ENCODE peak calls at places on chromosomes 5 and 9, in seven cellular contexts. One of them, this sample, is unnamed.

GRCh38 chr9:94139672-94140417 is 55.6 kb downstream of the PTPDC1 start:
- DNase-seq in RWPE2: peak; percentile 82
- DNase-seq in DND-41: no peak
- DNase-seq in stomach: peak; percentile 82
- DNase-seq in lung: peak; percentile 78
- DNase-seq in tibial nerve: peak; percentile 94
- DNase-seq in GM12865: no peak
- DNase-seq in this sample: peak; percentile 99

GRCh38 chr5:113061851-113062631 is 85.4 kb downstream of the DCP2 start:
- DNase-seq in GM12865: no peak
- DNase-seq in stomach: no peak
- DNase-seq in lung: no peak
- DNase-seq in tibial nerve: no peak
- DNase-seq in RWPE2: no peak
- DNase-seq in DND-41: no peak
- DNase-seq in this sample: peak; percentile 76

GRCh38 chr9:134329886-134330285 is 3.6 kb downstream of the RXRA start:
- DNase-seq in GM12865: no peak
- DNase-seq in lung: no peak
- DNase-seq in RWPE2: no peak
- DNase-seq in tibial nerve: no peak
- DNase-seq in DND-41: no peak
- DNase-seq in stomach: peak; percentile 50
- DNase-seq in this sample: no peak

GRCh38 chr9:73683862-73684591 is 532.4 kb downstream of the ANXA1 start:
- DNase-seq in lung: no peak
- DNase-seq in DND-41: no peak
- DNase-seq in stomach: no peak
- DNase-seq in tibial nerve: no peak
- DNase-seq in GM12865: peak; percentile 53
- DNase-seq in RWPE2: peak; percentile 54
- DNase-seq in this sample: peak; percentile 47

GRCh38 chr5:6568909-6569308 is 63.9 kb downstream of the NSUN2 start:
- DNase-seq in stomach: no peak
- DNase-seq in DND-41: no peak
- DNase-seq in GM12865: no peak
- DNase-seq in RWPE2: no peak
- DNase-seq in lung: no peak
- DNase-seq in tibial nerve: no peak
- DNase-seq in this sample: no peak

GRCh38 chr5:10934789-10935355 is 173.8 kb upstream of the DAP start:
- DNase-seq in tibial nerve: no peak
- DNase-seq in GM12865: no peak
- DNase-seq in lung: no peak
- DNase-seq in stomach: no peak
- DNase-seq in RWPE2: no peak
- DNase-seq in DND-41: no peak
- DNase-seq in this sample: no peak

GRCh38 chr9:523444-523843 is 308.8 kb downstream of the DOCK8 start:
- DNase-seq in DND-41: no peak
- DNase-seq in lung: no peak
- DNase-seq in tibial nerve: no peak
- DNase-seq in RWPE2: no peak
- DNase-seq in stomach: no peak
- DNase-seq in GM12865: no peak
- DNase-seq in this sample: no peak

GRCh38 chr5:156759156-156759555 is 90.9 kb upstream of the PPP1R2B start:
- DNase-seq in GM12865: no peak
- DNase-seq in DND-41: no peak
- DNase-seq in tibial nerve: no peak
- DNase-seq in RWPE2: no peak
- DNase-seq in lung: no peak
- DNase-seq in stomach: no peak
- DNase-seq in this sample: no peak

GRCh38 chr5:99721487-99721886 is 792.7 kb upstream of the CHD1 start:
- DNase-seq in RWPE2: no peak
- DNase-seq in DND-41: no peak
- DNase-seq in lung: no peak
- DNase-seq in GM12865: no peak
- DNase-seq in stomach: no peak
- DNase-seq in tibial nerve: no peak
- DNase-seq in this sample: no peak

GRCh38 chr5:136210259-136210658 is 17.3 kb upstream of the SMIM32 start:
- DNase-seq in tibial nerve: no peak
- DNase-seq in stomach: no peak
- DNase-seq in GM12865: no peak
- DNase-seq in RWPE2: no peak
- DNase-seq in lung: no peak
- DNase-seq in DND-41: no peak
- DNase-seq in this sample: no peak

GRCh38 chr5:138352722-138353549 is 451 bp downstream of the KDM3B start:
- DNase-seq in RWPE2: peak; percentile 71
- DNase-seq in DND-41: peak; percentile 70
- DNase-seq in stomach: peak; percentile 78
- DNase-seq in GM12865: peak; percentile 79
- DNase-seq in lung: peak; percentile 65
- DNase-seq in tibial nerve: peak; percentile 54
- DNase-seq in this sample: peak; percentile 43

GRCh38 chr5:113488645-113489184 is 462 bp upstream of the MCC start:
- DNase-seq in GM12865: no peak
- DNase-seq in RWPE2: no peak
- DNase-seq in stomach: no peak
- DNase-seq in tibial nerve: no peak
- DNase-seq in lung: no peak
- DNase-seq in DND-41: no peak
- DNase-seq in this sample: no peak

GRCh38 chr5:170330568-170331054 is 33.0 kb upstream of the LCP2 start:
- DNase-seq in RWPE2: no peak
- DNase-seq in lung: no peak
- DNase-seq in stomach: no peak
- DNase-seq in DND-41: peak; percentile 62
- DNase-seq in GM12865: peak; percentile 55
- DNase-seq in tibial nerve: no peak
- DNase-seq in this sample: no peak

GRCh38 chr5:8848997-8849585 is 696.8 kb downstream of the SEMA5A start:
- DNase-seq in lung: no peak
- DNase-seq in GM12865: no peak
- DNase-seq in RWPE2: no peak
- DNase-seq in DND-41: no peak
- DNase-seq in tibial nerve: no peak
- DNase-seq in stomach: no peak
- DNase-seq in this sample: peak; percentile 72

GRCh38 chr5:82277987-82278710 is at the start of gene RPS23:
- DNase-seq in tibial nerve: peak; percentile 87
- DNase-seq in RWPE2: peak; percentile 87
- DNase-seq in stomach: peak; percentile 91
- DNase-seq in GM12865: peak; percentile 95
- DNase-seq in lung: peak; percentile 91
- DNase-seq in DND-41: peak; percentile 93
- DNase-seq in this sample: peak; percentile 88

GRCh38 chr9:99118782-99119466 is 14.0 kb downstream of the TGFBR1 start:
- DNase-seq in GM12865: peak; percentile 80
- DNase-seq in tibial nerve: no peak
- DNase-seq in lung: no peak
- DNase-seq in DND-41: peak; percentile 79
- DNase-seq in RWPE2: no peak
- DNase-seq in stomach: no peak
- DNase-seq in this sample: no peak

GRCh38 chr5:171630047-171630669 is 155.5 kb upstream of the SMIM23 start:
- DNase-seq in tibial nerve: no peak
- DNase-seq in stomach: peak; percentile 34
- DNase-seq in RWPE2: no peak
- DNase-seq in lung: peak; percentile 54
- DNase-seq in GM12865: no peak
- DNase-seq in DND-41: no peak
- DNase-seq in this sample: peak; percentile 16

GRCh38 chr9:137672907-137673791 is 54.3 kb downstream of the EHMT1 start:
- DNase-seq in tibial nerve: peak; percentile 72
- DNase-seq in RWPE2: no peak
- DNase-seq in DND-41: peak; percentile 40
- DNase-seq in stomach: peak; percentile 53
- DNase-seq in lung: peak; percentile 52
- DNase-seq in GM12865: peak; percentile 84
- DNase-seq in this sample: peak; percentile 78

GRCh38 chr5:172646716-172647285 is 5.7 kb downstream of the NEURL1B start:
- DNase-seq in stomach: no peak
- DNase-seq in DND-41: no peak
- DNase-seq in lung: no peak
- DNase-seq in tibial nerve: no peak
- DNase-seq in GM12865: no peak
- DNase-seq in RWPE2: no peak
- DNase-seq in this sample: no peak
- H3K4me3 ChIP-seq in stomach: no peak overlapping the region
- H3K4me3 ChIP-seq in DND-41: no peak overlapping the region
- H3K4me3 ChIP-seq in lung: no peak overlapping the region
- H3K4me3 ChIP-seq in tibial nerve: no peak overlapping the region
- H3K4me3 ChIP-seq in GM12865: no peak overlapping the region
- H3K4me3 ChIP-seq in RWPE2: no peak overlapping the region
- H3K4me3 ChIP-seq in this sample: no peak overlapping the region

GRCh38 chr9:131167146-131167692 is 41.8 kb downstream of the NUP214 start:
- DNase-seq in stomach: peak; percentile 35
- DNase-seq in DND-41: no peak
- DNase-seq in tibial nerve: no peak
- DNase-seq in GM12865: no peak
- DNase-seq in RWPE2: no peak
- DNase-seq in lung: no peak
- DNase-seq in this sample: peak; percentile 13

GRCh38 chr9:131165523-131165922 is 40.1 kb downstream of the NUP214 start:
- DNase-seq in GM12865: no peak
- DNase-seq in lung: no peak
- DNase-seq in DND-41: no peak
- DNase-seq in tibial nerve: no peak
- DNase-seq in RWPE2: no peak
- DNase-seq in stomach: no peak
- DNase-seq in this sample: no peak

GRCh38 chr9:131169567-131169966 is 44.2 kb downstream of the NUP214 start:
- DNase-seq in stomach: no peak
- DNase-seq in lung: no peak
- DNase-seq in RWPE2: no peak
- DNase-seq in DND-41: peak; percentile 10
- DNase-seq in GM12865: no peak
- DNase-seq in tibial nerve: no peak
- DNase-seq in this sample: no peak

GRCh38 chr9:131162886-131163285 is 37.5 kb downstream of the NUP214 start:
- DNase-seq in stomach: no peak
- DNase-seq in lung: no peak
- DNase-seq in DND-41: no peak
- DNase-seq in tibial nerve: no peak
- DNase-seq in RWPE2: no peak
- DNase-seq in GM12865: no peak
- DNase-seq in this sample: no peak

GRCh38 chr9:131167936-131168335 is 42.5 kb downstream of the NUP214 start:
- DNase-seq in stomach: no peak
- DNase-seq in GM12865: no peak
- DNase-seq in DND-41: no peak
- DNase-seq in lung: no peak
- DNase-seq in RWPE2: no peak
- DNase-seq in tibial nerve: no peak
- DNase-seq in this sample: no peak
- TF ChIP-seq CTCF in stomach: no peak
- TF ChIP-seq CTCF in GM12865: no peak
- TF ChIP-seq CTCF in DND-41: no peak
- TF ChIP-seq CTCF in lung: no peak
- TF ChIP-seq CTCF in RWPE2: no peak
- TF ChIP-seq CTCF in tibial nerve: no peak
- TF ChIP-seq CTCF in this sample: no peak

DNA sequence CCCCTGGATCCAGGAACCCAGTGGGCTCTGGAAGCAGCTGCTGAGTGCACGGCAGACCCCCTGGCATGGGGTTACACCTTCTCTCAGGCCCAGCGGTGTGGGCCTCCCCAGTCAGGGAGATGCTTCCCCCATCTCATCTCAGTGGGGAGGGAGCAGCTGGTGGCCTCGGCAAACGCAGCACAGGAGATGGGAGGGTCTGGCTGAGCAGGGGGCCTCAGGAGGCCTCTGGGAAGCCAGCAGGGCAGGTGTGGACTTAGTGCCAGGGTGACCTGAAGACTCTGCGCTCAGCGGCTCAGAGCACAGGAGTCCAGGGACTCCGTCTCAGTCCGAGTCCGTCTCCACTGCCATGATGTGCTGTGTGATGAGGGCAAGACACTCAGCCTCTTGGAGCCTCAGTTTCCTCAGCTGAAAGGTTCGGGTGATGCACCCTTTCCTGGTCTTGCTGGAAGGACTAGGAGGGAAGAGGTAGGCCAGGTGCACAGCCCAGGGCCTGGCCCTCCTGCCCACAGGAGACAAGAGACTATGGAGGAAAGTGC is 100.6 kb downstream of the GTF3C4 start:
- DNase-seq in RWPE2: no peak
- DNase-seq in lung: no peak
- DNase-seq in GM12865: peak; percentile 11
- DNase-seq in stomach: no peak
- DNase-seq in DND-41: peak; percentile 12
- DNase-seq in tibial nerve: no peak
- DNase-seq in this sample: no peak
- H3K4me3 ChIP-seq in RWPE2: no peak overlapping the region
- H3K4me3 ChIP-seq in lung: no peak overlapping the region
- H3K4me3 ChIP-seq in GM12865: peak overlapping the region; percentile 82
- H3K4me3 ChIP-seq in stomach: peak overlapping the region; percentile 74
- H3K4me3 ChIP-seq in DND-41: peak overlapping the region; percentile 57
- H3K4me3 ChIP-seq in tibial nerve: peak overlapping the region; percentile 72
- H3K4me3 ChIP-seq in this sample: peak overlapping the region; percentile 84

DNA sequence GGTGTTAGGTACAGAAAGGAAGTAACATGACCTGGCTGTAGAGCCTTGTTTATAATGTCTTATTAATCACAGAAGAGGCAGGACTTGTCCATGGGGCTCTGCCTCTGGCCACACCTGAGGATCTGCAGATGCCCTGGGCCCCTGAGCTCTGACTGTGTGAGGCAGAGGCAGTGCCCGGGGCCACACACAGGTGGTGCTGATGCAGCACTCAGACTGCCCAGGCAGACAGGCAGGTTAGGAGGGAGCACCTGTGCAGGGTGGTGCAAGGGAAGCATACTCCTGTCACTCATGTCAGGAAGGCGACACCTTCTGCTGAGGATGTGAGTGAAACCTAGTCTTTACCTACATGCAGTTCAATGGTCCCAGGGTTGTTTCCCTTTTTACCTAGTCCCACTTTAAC is 88.7 kb downstream of the CFAP90 start:
- DNase-seq in lung: no peak
- DNase-seq in DND-41: no peak
- DNase-seq in RWPE2: no peak
- DNase-seq in GM12865: peak; percentile 38
- DNase-seq in stomach: no peak
- DNase-seq in tibial nerve: peak; percentile 1
- DNase-seq in this sample: no peak
- TF ChIP-seq CTCF in lung: no peak
- TF ChIP-seq CTCF in DND-41: no peak
- TF ChIP-seq CTCF in RWPE2: no peak
- TF ChIP-seq CTCF in GM12865: peak; percentile 41
- TF ChIP-seq CTCF in stomach: no peak
- TF ChIP-seq CTCF in tibial nerve: no peak
- TF ChIP-seq CTCF in this sample: no peak

GRCh38 chr5:16713386-16713928 is 96.7 kb upstream of the RETREG1 start:
- DNase-seq in tibial nerve: peak; percentile 15
- DNase-seq in GM12865: no peak
- DNase-seq in RWPE2: no peak
- DNase-seq in stomach: no peak
- DNase-seq in DND-41: no peak
- DNase-seq in lung: no peak
- DNase-seq in this sample: peak; percentile 68
- H3K4me3 ChIP-seq in tibial nerve: peak overlapping the region; percentile 21
- H3K4me3 ChIP-seq in GM12865: no peak overlapping the region
- H3K4me3 ChIP-seq in RWPE2: no peak overlapping the region
- H3K4me3 ChIP-seq in stomach: peak overlapping the region; percentile 9
- H3K4me3 ChIP-seq in DND-41: no peak overlapping the region
- H3K4me3 ChIP-seq in lung: no peak overlapping the region
- H3K4me3 ChIP-seq in this sample: peak overlapping the region; percentile 59